ENCODE peak calls at places on chromosomes 7 and 10, in five cellular contexts. One of them, this sample, is unnamed.

GRCh38 chr10:43401627-43402026 is 7.4 kb downstream of the HNRNPF start:
- DNase-seq in A549: no peak
- DNase-seq in suprapubic skin: no peak
- DNase-seq in transverse colon: no peak
- DNase-seq in esophagus squamous epithelium: no peak
- DNase-seq in this sample: no peak

GRCh38 chr7:128833939-128834310 is 3.7 kb downstream of the FLNC start:
- DNase-seq in A549: no peak
- DNase-seq in suprapubic skin: no peak
- DNase-seq in transverse colon: no peak
- DNase-seq in esophagus squamous epithelium: no peak
- DNase-seq in this sample: no peak

GRCh38 chr10:60536529-60537114 is 146.9 kb upstream of the ANK3 start:
- DNase-seq in A549: no peak
- DNase-seq in suprapubic skin: no peak
- DNase-seq in transverse colon: no peak
- DNase-seq in esophagus squamous epithelium: no peak
- DNase-seq in this sample: no peak

GRCh38 chr7:726854-727103 is 280 bp downstream of the DNAAF5 start:
- DNase-seq in A549: no peak
- DNase-seq in suprapubic skin: no peak
- DNase-seq in transverse colon: no peak
- DNase-seq in esophagus squamous epithelium: no peak
- DNase-seq in this sample: no peak

GRCh38 chr7:42614636-42615035 is 297.2 kb downstream of the C7orf25 start:
- DNase-seq in A549: no peak
- DNase-seq in suprapubic skin: no peak
- DNase-seq in transverse colon: no peak
- DNase-seq in esophagus squamous epithelium: no peak
- DNase-seq in this sample: no peak

GRCh38 chr10:123967626-123968243 is 76.1 kb upstream of the CPXM2 start:
- DNase-seq in A549: peak
- DNase-seq in suprapubic skin: peak
- DNase-seq in transverse colon: peak
- DNase-seq in esophagus squamous epithelium: no peak
- DNase-seq in this sample: peak

GRCh38 chr10:78581133-78581694 is 487.6 kb upstream of the ZMIZ1 start:
- DNase-seq in A549: no peak
- DNase-seq in suprapubic skin: no peak
- DNase-seq in transverse colon: no peak
- DNase-seq in esophagus squamous epithelium: no peak
- DNase-seq in this sample: peak

GRCh38 chr10:98472171-98472570 is 25.4 kb upstream of the HPS1 start:
- DNase-seq in A549: no peak
- DNase-seq in suprapubic skin: no peak
- DNase-seq in transverse colon: no peak
- DNase-seq in esophagus squamous epithelium: no peak
- DNase-seq in this sample: no peak

GRCh38 chr10:104254493-104255243 is at the start of gene GSTO1:
- DNase-seq in A549: peak
- DNase-seq in suprapubic skin: peak
- DNase-seq in transverse colon: peak
- DNase-seq in esophagus squamous epithelium: no peak
- DNase-seq in this sample: peak

GRCh38 chr7:156005202-156005821 is 193.0 kb upstream of the SHH start:
- DNase-seq in A549: no peak
- DNase-seq in suprapubic skin: peak
- DNase-seq in transverse colon: no peak
- DNase-seq in esophagus squamous epithelium: no peak
- DNase-seq in this sample: peak

GRCh38 chr10:128897414-128897928 is 569.6 kb upstream of the MGMT start:
- DNase-seq in A549: no peak
- DNase-seq in suprapubic skin: no peak
- DNase-seq in transverse colon: no peak
- DNase-seq in esophagus squamous epithelium: no peak
- DNase-seq in this sample: no peak

DNA sequence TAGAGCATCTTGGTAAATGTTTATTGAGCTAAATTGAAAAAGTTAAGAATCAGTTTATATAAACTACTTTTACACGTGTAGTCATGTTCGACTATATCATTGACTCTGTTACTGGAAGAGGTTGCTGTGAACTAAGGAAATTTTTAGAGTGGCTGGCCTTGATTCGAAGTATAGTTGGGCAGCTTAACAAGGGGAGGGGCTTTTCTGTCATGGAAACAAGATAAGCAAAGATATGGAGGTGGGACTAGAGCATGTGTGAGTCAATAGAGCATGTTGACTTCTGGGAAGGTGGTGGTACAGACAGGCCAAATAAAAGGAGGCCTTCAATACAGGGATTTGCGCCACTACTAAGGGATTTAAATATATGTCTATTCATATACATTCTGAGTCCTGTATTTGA is 7.6 kb downstream of the ATP5F1C start:
- DNase-seq in A549: no peak
- DNase-seq in suprapubic skin: no peak
- DNase-seq in transverse colon: no peak
- DNase-seq in esophagus squamous epithelium: no peak
- DNase-seq in this sample: no peak
- TF ChIP-seq POLR2A in A549: no peak
- TF ChIP-seq POLR2A in suprapubic skin: no peak
- TF ChIP-seq POLR2A in transverse colon: no peak
- TF ChIP-seq POLR2A in esophagus squamous epithelium: no peak
- TF ChIP-seq POLR2A in this sample: no peak

GRCh38 chr10:131742371-131743000 is 158.3 kb upstream of the PPP2R2D start:
- DNase-seq in A549: no peak
- DNase-seq in suprapubic skin: peak
- DNase-seq in transverse colon: no peak
- DNase-seq in esophagus squamous epithelium: no peak
- DNase-seq in this sample: no peak
- TF ChIP-seq POLR2A in A549: no peak
- TF ChIP-seq POLR2A in suprapubic skin: no peak
- TF ChIP-seq POLR2A in transverse colon: no peak
- TF ChIP-seq POLR2A in esophagus squamous epithelium: no peak
- TF ChIP-seq POLR2A in this sample: no peak

GRCh38 chr10:14674376-14675050 is 100.2 kb downstream of the FAM107B start:
- DNase-seq in A549: no peak
- DNase-seq in suprapubic skin: no peak
- DNase-seq in transverse colon: peak
- DNase-seq in esophagus squamous epithelium: no peak
- DNase-seq in this sample: peak
- TF ChIP-seq POLR2A in A549: no peak
- TF ChIP-seq POLR2A in suprapubic skin: no peak
- TF ChIP-seq POLR2A in transverse colon: no peak
- TF ChIP-seq POLR2A in esophagus squamous epithelium: no peak
- TF ChIP-seq POLR2A in this sample: no peak

GRCh38 chr7:151469281-151469680 is 29.3 kb upstream of the CRYGN start:
- DNase-seq in A549: no peak
- DNase-seq in suprapubic skin: no peak
- DNase-seq in transverse colon: peak
- DNase-seq in esophagus squamous epithelium: no peak
- DNase-seq in this sample: no peak

GRCh38 chr7:151468214-151469023 is 28.5 kb upstream of the CRYGN start:
- DNase-seq in A549: no peak
- DNase-seq in suprapubic skin: no peak
- DNase-seq in transverse colon: no peak
- DNase-seq in esophagus squamous epithelium: no peak
- DNase-seq in this sample: no peak

GRCh38 chr7:151477867-151478266 is 37.9 kb upstream of the CRYGN start:
- DNase-seq in A549: no peak
- DNase-seq in suprapubic skin: no peak
- DNase-seq in transverse colon: no peak
- DNase-seq in esophagus squamous epithelium: no peak
- DNase-seq in this sample: no peak

GRCh38 chr7:151470656-151471180 is 30.8 kb upstream of the CRYGN start:
- DNase-seq in A549: no peak
- DNase-seq in suprapubic skin: no peak
- DNase-seq in transverse colon: no peak
- DNase-seq in esophagus squamous epithelium: no peak
- DNase-seq in this sample: no peak

DNA sequence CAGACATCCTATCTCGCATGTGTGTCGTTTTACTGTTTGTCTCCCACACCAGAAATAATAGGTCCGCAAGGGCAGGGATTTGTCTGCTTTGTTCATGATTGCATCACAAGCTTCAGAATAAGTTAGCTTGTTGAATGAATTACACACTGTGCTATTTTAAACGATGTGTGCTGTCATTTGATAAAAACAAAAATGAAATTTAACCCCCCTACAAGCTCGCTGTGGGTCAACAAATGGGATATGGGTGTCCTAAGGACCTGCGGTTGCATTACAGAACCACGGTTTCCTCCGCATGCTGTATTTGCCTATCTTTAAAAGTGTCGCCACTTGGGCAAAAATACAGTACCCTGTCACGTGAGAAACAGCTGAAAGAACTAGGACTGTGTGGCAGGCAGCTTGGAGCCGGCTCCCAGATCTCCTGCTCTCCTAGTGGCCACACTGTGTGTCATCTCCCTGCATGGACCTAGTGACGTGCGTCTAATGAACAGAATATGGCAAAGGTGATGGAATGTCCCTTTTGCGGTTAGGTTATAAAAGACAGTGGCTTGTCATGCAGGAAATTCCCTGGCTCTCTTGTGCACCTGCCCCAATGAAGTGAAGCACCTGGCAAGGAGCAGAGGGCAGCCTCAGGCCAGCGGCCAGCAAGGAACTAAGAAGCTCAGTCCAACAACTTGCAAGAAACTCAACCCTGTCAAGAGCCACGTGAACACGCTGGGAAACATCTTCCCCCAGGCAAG is 32.9 kb upstream of the CRYGN start:
- DNase-seq in A549: no peak
- DNase-seq in suprapubic skin: no peak
- DNase-seq in transverse colon: peak
- DNase-seq in esophagus squamous epithelium: no peak
- DNase-seq in this sample: no peak
- TF ChIP-seq POLR2A in A549: no peak
- TF ChIP-seq POLR2A in suprapubic skin: no peak
- TF ChIP-seq POLR2A in transverse colon: no peak
- TF ChIP-seq POLR2A in esophagus squamous epithelium: no peak
- TF ChIP-seq POLR2A in this sample: no peak

DNA sequence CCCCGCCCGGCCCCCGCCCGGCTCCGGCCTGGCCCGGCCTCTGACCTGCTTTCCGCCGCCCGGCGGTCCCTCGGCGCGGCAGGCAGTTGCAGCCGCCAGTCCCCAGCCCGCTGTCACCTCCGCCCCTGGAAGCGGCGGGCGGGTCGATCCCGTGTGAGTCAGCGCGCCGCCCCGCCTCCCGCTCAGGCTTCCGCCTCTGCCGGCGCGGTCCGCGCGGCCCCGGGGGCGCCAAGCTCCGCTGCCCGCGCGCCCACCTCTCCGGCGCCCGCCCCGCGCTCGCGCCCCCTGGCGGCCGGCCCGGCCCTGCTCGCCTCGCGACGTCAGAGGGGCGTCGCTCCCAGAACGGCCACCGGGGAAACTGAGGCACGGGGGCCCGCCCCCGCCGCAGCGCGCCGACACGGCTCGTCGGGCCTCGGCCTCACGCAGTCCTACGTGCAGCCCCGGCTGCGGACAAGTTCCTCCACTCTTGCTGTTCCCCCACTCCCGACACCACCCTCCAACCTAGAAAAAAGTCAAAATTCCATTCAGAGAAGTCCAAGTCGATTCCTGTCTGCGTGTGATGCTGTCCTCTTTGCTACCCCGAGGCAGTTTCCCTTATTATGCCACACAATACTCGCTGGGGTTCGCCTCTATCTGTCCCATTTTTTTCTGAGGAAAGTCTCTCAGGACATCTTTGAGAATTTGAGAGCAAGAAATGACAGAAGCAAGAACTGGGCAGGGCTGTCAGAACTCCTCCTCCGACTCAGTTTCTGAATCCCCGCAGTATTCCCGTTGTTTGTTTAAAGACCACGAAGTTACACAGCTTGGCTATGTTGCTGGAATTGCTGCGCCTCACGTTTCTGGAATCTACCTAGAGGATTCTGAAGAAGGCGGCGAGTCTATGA is at the start of gene DNMBP:
- DNase-seq in A549: peak
- DNase-seq in suprapubic skin: peak
- DNase-seq in transverse colon: peak
- DNase-seq in esophagus squamous epithelium: peak
- DNase-seq in this sample: peak
- TF ChIP-seq POLR2A in A549: peak
- TF ChIP-seq POLR2A in suprapubic skin: peak
- TF ChIP-seq POLR2A in transverse colon: no peak
- TF ChIP-seq POLR2A in esophagus squamous epithelium: peak
- TF ChIP-seq POLR2A in this sample: no peak

GRCh38 chr10:80529604-80530003 is 8.1 kb upstream of the SH2D4B start:
- DNase-seq in A549: no peak
- DNase-seq in suprapubic skin: no peak
- DNase-seq in transverse colon: no peak
- DNase-seq in esophagus squamous epithelium: no peak
- DNase-seq in this sample: no peak
- TF ChIP-seq POLR2A in A549: no peak
- TF ChIP-seq POLR2A in suprapubic skin: no peak
- TF ChIP-seq POLR2A in transverse colon: no peak
- TF ChIP-seq POLR2A in esophagus squamous epithelium: no peak
- TF ChIP-seq POLR2A in this sample: no peak

GRCh38 chr10:11328264-11329054 is 283.0 kb downstream of the USP6NL start:
- DNase-seq in A549: no peak
- DNase-seq in suprapubic skin: no peak
- DNase-seq in transverse colon: no peak
- DNase-seq in esophagus squamous epithelium: no peak
- DNase-seq in this sample: no peak

GRCh38 chr10:11326919-11327318 is 284.5 kb downstream of the USP6NL start:
- DNase-seq in A549: no peak
- DNase-seq in suprapubic skin: no peak
- DNase-seq in transverse colon: no peak
- DNase-seq in esophagus squamous epithelium: no peak
- DNase-seq in this sample: no peak

GRCh38 chr10:11324761-11325321 is 286.6 kb downstream of the USP6NL start:
- DNase-seq in A549: no peak
- DNase-seq in suprapubic skin: no peak
- DNase-seq in transverse colon: no peak
- DNase-seq in esophagus squamous epithelium: no peak
- DNase-seq in this sample: no peak

GRCh38 chr10:11325817-11326216 is 285.6 kb downstream of the USP6NL start:
- DNase-seq in A549: no peak
- DNase-seq in suprapubic skin: no peak
- DNase-seq in transverse colon: no peak
- DNase-seq in esophagus squamous epithelium: no peak
- DNase-seq in this sample: no peak

GRCh38 chr10:11326241-11326640 is 285.2 kb downstream of the USP6NL start:
- DNase-seq in A549: no peak
- DNase-seq in suprapubic skin: no peak
- DNase-seq in transverse colon: no peak
- DNase-seq in esophagus squamous epithelium: no peak
- DNase-seq in this sample: no peak
- TF ChIP-seq POLR2A in A549: no peak
- TF ChIP-seq POLR2A in suprapubic skin: no peak
- TF ChIP-seq POLR2A in transverse colon: no peak
- TF ChIP-seq POLR2A in esophagus squamous epithelium: no peak
- TF ChIP-seq POLR2A in this sample: no peak

This sample was measured in lower leg skin.